ENCODE peak calls at places on chromosomes 16 and 17, in five cellular contexts. W, U, H, P and A are unnamed samples.

GRCh38 chr17:54983260-54983659 is 14.7 kb downstream of the STXBP4 start:
- DNase-seq in W (no peak), U (no peak), H (no peak), P (no peak), A (no peak)

GRCh38 chr16:12111223-12111622 is 134.7 kb downstream of the SNX29 start:
- DNase-seq in W (no peak), U (no peak), H (no peak), P (no peak), A (no peak)

GRCh38 chr17:40307001-40307690 is 1.8 kb upstream of the RARA start:
- DNase-seq in W (peak), U (peak), H (no peak), P (no peak), A (no peak)

GRCh38 chr16:87464691-87465300 is 28.0 kb downstream of the ZCCHC14 start:
- DNase-seq in W (peak), U (peak), H (peak), P (peak), A (peak)

GRCh38 chr17:21573961-21574610 is 118.2 kb upstream of the KCNJ18 start:
- DNase-seq in W (peak), U (peak), H (peak), P (no peak), A (peak)

GRCh38 chr16:78177927-78178326 is 78.5 kb downstream of the WWOX start:
- DNase-seq in W (no peak), U (no peak), H (no peak), P (no peak), A (no peak)

GRCh38 chr17:73343168-73343634 is 31.4 kb upstream of the CDC42EP4 start:
- DNase-seq in W (peak), U (peak), H (peak), P (no peak), A (peak)

GRCh38 chr17:48513097-48513496 is 17.7 kb downstream of the HOXB1 start:
- DNase-seq in W (no peak), U (no peak), H (no peak), P (no peak), A (no peak)

GRCh38 chr16:2719328-2720062 is 529 bp downstream of the PRSS27 start:
- DNase-seq in W (no peak), U (no peak), H (no peak), P (no peak), A (no peak)

GRCh38 chr16:30185683-30186421 is 2.5 kb downstream of the CORO1A start:
- DNase-seq in W (no peak), U (no peak), H (no peak), P (no peak), A (no peak)

GRCh38 chr17:83187782-83188311 is 108.4 kb downstream of the METRNL start:
- DNase-seq in W (no peak), U (no peak), H (no peak), P (no peak), A (no peak)

GRCh38 chr17:7835818-7836595 is 2.0 kb downstream of the KDM6B start:
- DNase-seq in W (no peak), U (peak), H (peak), P (peak), A (no peak)

GRCh38 chr17:68161644-68162428 is 86.0 kb upstream of the AMZ2 start:
- DNase-seq in W (no peak), U (no peak), H (peak), P (no peak), A (no peak)

GRCh38 chr16:50789757-50790156 is 47.9 kb downstream of the CYLD start:
- DNase-seq in W (no peak), U (no peak), H (no peak), P (no peak), A (no peak)

GRCh38 chr17:68057531-68057952 is 22.0 kb downstream of the KPNA2 start:
- DNase-seq in W (no peak), U (peak), H (peak), P (peak), A (no peak)

GRCh38 chr17:4189280-4189679 is 46.3 kb downstream of the CYB5D2 start:
- DNase-seq in W (no peak), U (no peak), H (no peak), P (peak), A (no peak)

GRCh38 chr16:50245417-50246298 is 20.7 kb upstream of the ADCY7 start:
- DNase-seq in W (no peak), U (peak), H (peak), P (peak), A (no peak)

GRCh38 chr16:12168054-12169018 is 191.8 kb downstream of the SNX29 start:
- DNase-seq in W (no peak), U (no peak), H (no peak), P (no peak), A (no peak)

GRCh38 chr17:40932608-40933007 is 4.8 kb downstream of the KRT23 start:
- DNase-seq in W (no peak), U (no peak), H (no peak), P (no peak), A (no peak)

GRCh38 chr17:51354908-51355307 is 94.6 kb downstream of the UTP18 start:
- DNase-seq in W (no peak), U (no peak), H (no peak), P (no peak), A (no peak)

GRCh38 chr16:73735018-73735417 is 561.6 kb upstream of the PSMD7 start:
- DNase-seq in W (no peak), U (peak), H (peak), P (no peak), A (peak)

GRCh38 chr16:67833035-67833417 is 9.1 kb upstream of the THAP11 start:
- DNase-seq in W (peak), U (peak), H (peak), P (no peak), A (no peak)

GRCh38 chr17:66299721-66300120 is 2.7 kb upstream of the PRKCA start:
- DNase-seq in W (no peak), U (peak), H (peak), P (no peak), A (no peak)

GRCh38 chr17:75502746-75503329 is 12.5 kb downstream of the CASKIN2 start:
- DNase-seq in W (no peak), U (no peak), H (no peak), P (no peak), A (no peak)

GRCh38 chr17:74206332-74206818 is 2.9 kb downstream of the RPL38 start:
- DNase-seq in W (no peak), U (peak), H (no peak), P (no peak), A (no peak)

GRCh38 chr16:50371936-50372595 is 3.3 kb upstream of the BRD7 start:
- DNase-seq in W (no peak), U (no peak), H (peak), P (no peak), A (no peak)

GRCh38 chr16:55682086-55682485 is 26.3 kb downstream of the SLC6A2 start:
- DNase-seq in W (no peak), U (no peak), H (no peak), P (no peak), A (no peak)

GRCh38 chr16:26550111-26550610 is 516.6 kb upstream of the C16orf82 start:
- DNase-seq in W (no peak), U (no peak), H (no peak), P (no peak), A (no peak)

GRCh38 chr17:6660101-6660500 is 8.5 kb downstream of the C17orf100 start:
- DNase-seq in W (no peak), U (no peak), H (no peak), P (no peak), A (no peak)

GRCh38 chr17:81681672-81682071 is 1.9 kb downstream of the ARL16 start:
- DNase-seq in W (no peak), U (no peak), H (no peak), P (no peak), A (no peak)

GRCh38 chr17:82416771-82417170 is 1.4 kb upstream of the HEXD start:
- DNase-seq in W (no peak), U (no peak), H (no peak), P (no peak), A (no peak)

GRCh38 chr16:87968541-87968940 is 17.3 kb downstream of the BANP start:
- DNase-seq in W (no peak), U (peak), H (no peak), P (no peak), A (peak)

GRCh38 chr16:79767597-79768280 is 167.2 kb upstream of the MAF start:
- DNase-seq in W (peak), U (peak), H (peak), P (no peak), A (no peak)

GRCh38 chr17:81666092-81666341 is 388 bp downstream of the OXLD1 start:
- DNase-seq in W (no peak), U (no peak), H (no peak), P (peak), A (no peak)

GRCh38 chr17:27993723-27994310 is 48.7 kb upstream of the NLK start:
- DNase-seq in W (no peak), U (no peak), H (no peak), P (no peak), A (no peak)

GRCh38 chr17:44775136-44775837 is 16.5 kb downstream of the ADAM11 start:
- DNase-seq in W (peak), U (peak), H (peak), P (peak), A (peak)

GRCh38 chr16:22300427-22301071 is 3.3 kb downstream of the POLR3E start:
- DNase-seq in W (no peak), U (peak), H (peak), P (peak), A (peak)

GRCh38 chr16:749010-749409 is 8.2 kb upstream of the CIAO3 start:
- DNase-seq in W (peak), U (peak), H (peak), P (no peak), A (peak)

GRCh38 chr16:747978-748746 is 7.4 kb upstream of the CIAO3 start:
- DNase-seq in W (no peak), U (no peak), H (no peak), P (no peak), A (no peak)

GRCh38 chr16:746637-747036 is 5.8 kb upstream of the CIAO3 start:
- DNase-seq in W (no peak), U (no peak), H (no peak), P (no peak), A (no peak)

GRCh38 chr16:743794-744500 is 3.1 kb upstream of the CIAO3 start:
- DNase-seq in W (no peak), U (no peak), H (no peak), P (no peak), A (no peak)

DNA sequence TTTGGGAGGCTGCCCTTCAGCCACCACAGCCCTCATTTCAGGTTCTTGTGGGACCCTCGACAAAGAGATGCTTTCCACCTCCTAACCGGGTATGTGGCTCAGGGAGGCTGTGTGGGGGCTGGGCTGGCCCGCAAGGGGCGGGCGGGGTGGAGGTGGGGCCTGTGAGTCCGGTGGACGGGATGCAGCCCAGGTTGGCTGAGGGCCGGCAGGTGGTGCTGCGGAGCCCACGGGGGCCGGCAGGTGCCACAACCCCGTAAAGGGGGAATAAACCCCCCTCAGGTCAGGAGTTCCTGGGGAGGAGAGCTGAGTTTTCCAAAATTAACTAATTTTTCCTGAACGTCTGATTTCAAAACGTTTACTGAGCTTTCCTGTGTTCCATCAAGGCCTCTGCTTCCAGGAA is 4.9 kb upstream of the CIAO3 start:
- DNase-seq in W (no peak), U (no peak), H (no peak), P (peak), A (no peak)
- TF ChIP-seq CTCF in W (peak), U (no peak), H (peak), P (no peak), A (peak)

GRCh38 chr17:77215281-77215680 is 74.5 kb downstream of the SEC14L1 start:
- DNase-seq in W (no peak), U (no peak), H (no peak), P (no peak), A (no peak)

GRCh38 chr17:77212833-77213777 is 72.3 kb downstream of the SEC14L1 start:
- DNase-seq in W (no peak), U (no peak), H (no peak), P (no peak), A (no peak)

GRCh38 chr17:77213778-77214132 is 73.0 kb downstream of the SEC14L1 start:
- DNase-seq in W (no peak), U (no peak), H (no peak), P (no peak), A (no peak)

GRCh38 chr17:77214328-77214727 is 73.6 kb downstream of the SEC14L1 start:
- DNase-seq in W (no peak), U (no peak), H (no peak), P (no peak), A (no peak)

GRCh38 chr17:77214743-77215142 is 74.0 kb downstream of the SEC14L1 start:
- DNase-seq in W (no peak), U (peak), H (peak), P (peak), A (no peak)
- TF ChIP-seq CTCF in W (peak), U (peak), H (peak), P (no peak), A (peak)

DNA sequence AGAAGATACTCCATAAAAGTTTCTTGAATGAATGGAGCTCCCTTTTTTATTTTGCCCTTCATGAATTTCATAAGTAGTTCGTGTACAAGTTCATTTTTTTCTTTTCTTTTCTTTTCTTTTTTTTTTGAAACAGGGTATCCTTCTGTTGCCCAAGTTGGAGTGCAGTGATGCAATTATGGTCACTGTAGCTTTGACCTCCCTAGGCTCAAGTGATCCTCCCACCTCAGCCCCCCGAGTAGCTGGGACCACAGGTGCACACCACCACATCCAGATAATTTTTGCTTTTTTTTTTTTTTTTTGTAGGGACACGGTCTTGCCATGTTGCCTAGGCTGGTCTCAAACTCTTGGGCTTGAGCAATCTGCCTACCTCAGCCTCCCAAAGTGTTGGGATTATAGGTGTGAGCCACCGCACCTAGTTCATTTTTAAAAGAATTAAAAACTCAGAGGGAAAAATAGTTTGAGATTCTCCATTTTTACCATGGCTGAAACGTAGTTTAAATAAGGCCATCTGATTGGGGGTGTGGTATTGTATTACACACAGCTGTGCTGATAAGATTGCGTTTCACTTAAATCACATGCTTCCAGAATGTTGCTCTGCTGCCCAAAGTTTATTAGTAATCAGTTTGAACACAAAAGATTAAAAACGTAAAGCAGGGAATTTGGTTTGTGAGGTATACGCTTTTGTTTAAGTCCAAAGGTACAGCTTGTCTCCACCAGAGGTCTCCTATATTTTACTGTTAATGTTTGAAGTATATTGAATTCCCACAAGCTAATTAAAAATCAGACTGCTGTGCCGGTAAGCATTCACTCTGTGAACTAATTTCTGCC is 154.1 kb downstream of the SOCS1 start:
- DNase-seq in W (no peak), U (peak), H (peak), P (no peak), A (peak)
- TF ChIP-seq CTCF in W (no peak), U (peak), H (peak), P (no peak), A (peak)

GRCh38 chr16:58345574-58346354 is 46.5 kb upstream of the GINS3 start:
- DNase-seq in W (no peak), U (peak), H (peak), P (no peak), A (no peak)
- TF ChIP-seq CTCF in W (peak), U (peak), H (peak), P (peak), A (peak)

DNA sequence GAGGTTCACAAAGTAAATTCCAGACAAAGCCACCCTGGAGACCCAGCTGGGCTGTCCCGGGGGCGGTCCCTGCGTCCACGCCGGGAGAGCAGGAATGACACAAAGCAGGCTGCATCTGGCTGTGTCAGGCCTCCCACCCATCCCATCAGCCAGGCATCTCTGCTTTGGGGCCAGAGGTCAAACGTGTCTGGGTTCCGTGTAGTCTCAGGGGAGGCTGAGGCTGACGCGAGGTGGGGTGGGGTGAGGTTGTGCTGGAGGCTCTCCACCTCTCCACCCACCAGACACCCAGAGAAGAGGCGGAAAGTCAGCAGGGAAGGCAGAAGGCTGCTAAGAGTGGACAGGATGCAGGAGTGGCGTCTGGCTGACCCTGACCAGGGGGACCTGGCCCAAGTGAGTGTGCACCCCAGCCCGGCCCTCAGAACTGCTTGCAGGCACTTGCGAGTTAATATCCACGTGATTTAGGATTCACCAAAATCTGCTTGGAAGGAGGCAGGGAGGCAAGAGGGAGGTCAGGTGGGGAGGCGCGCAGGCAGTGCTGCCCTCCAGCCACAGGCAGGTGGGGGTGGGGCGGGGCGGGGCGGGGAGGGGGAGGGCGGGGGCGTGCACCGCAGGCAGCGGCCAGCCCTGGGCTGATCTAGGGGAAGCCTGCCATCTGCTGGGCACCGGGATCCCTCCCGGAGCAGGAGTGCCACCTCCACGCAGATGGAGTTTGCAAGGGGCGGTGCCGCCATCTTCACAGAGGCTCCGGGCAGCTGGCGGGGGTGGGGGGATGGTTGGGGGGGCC is 44.3 kb downstream of the TBC1D16 start:
- DNase-seq in W (peak), U (peak), H (peak), P (peak), A (peak)
- TF ChIP-seq CTCF in W (peak), U (peak), H (peak), P (no peak), A (peak)

DNA sequence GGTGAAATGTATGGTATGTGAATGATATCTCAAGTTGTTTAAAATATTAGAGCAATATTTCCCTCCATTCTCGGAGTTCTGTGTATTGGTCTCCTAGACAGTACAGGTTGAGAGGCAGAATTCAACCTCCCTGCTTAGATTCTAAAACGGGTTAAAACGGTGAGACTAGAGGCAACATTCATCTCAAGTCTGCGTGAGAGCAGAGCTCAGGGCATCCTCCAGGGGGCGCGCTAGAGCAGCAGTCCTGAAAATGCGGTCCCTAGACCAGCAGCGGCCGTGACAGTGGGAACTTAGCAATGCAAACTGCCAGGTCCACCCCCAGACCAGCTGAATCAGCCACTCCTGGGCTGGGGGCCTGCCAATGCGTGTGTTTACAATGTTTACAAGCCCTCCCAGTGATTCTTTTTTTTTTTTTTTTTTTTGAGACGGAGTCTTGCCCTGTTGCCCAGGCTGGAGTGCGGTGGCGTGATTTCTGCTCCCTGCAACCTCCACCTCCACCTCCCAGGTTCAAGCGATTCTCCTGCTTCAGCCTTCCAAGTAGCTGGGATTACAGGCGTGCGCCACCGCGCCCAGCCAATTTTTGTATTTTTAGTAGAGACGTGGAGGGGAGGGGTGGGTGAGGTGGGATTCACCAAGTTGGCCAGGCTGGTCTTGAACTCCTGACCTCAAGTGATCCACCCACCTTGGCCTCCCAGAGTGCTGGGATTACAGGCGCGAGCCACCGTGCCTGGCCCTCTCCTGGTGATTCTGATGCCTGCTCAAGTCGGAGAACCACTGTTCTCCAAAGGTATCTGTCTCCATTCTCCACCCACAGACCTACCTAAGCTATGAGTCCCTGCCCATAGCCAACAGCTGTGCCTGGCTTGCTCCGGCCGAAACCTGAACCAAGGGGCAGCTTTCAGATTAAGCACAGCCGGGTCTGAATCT is 24.2 kb downstream of the KLHL36 start:
- DNase-seq in W (peak), U (peak), H (peak), P (peak), A (peak)
- TF ChIP-seq CTCF in W (peak), U (peak), H (peak), P (peak), A (peak)